ENCODE peak calls at places on chromosomes 11 and 22, in nine cellular contexts. F, L, W, V, U, X, N, P and Y are unnamed samples.

GRCh38 chr11:88320149-88320559 is 17.4 kb downstream of the CTSC start:
- DNase-seq in F (no peak), L (no peak), W (no peak), V (no peak), U (no peak), X (no peak), N (no peak), P (no peak), Y (no peak)

GRCh38 chr11:75577198-75577597 is 15.1 kb downstream of the SERPINH1 start:
- DNase-seq in F (no peak), L (no peak), W (peak), V (no peak), U (peak), X (no peak), N (peak), P (peak), Y (peak)

GRCh38 chr11:114309517-114309916 is 13.3 kb downstream of the NNMT start:
- DNase-seq in F (no peak), L (no peak), W (no peak), V (no peak), U (no peak), X (no peak), N (no peak), P (no peak), Y (no peak)

GRCh38 chr11:86068138-86068861 is 584 bp downstream of the PICALM start:
- DNase-seq in F (peak), L (peak), W (peak), V (no peak), U (peak), X (no peak), N (no peak), P (peak), Y (peak)

GRCh38 chr22:38269466-38269865 is 3.3 kb downstream of the TMEM184B start:
- DNase-seq in F (no peak), L (no peak), W (no peak), V (no peak), U (no peak), X (no peak), N (no peak), P (no peak), Y (no peak)

GRCh38 chr11:10414659-10415058 is 40.4 kb upstream of the AMPD3 start:
- DNase-seq in F (no peak), L (peak), W (peak), V (no peak), U (no peak), X (no peak), N (no peak), P (peak), Y (no peak)

GRCh38 chr22:37757663-37758062 is 50.1 kb upstream of the GCAT start:
- DNase-seq in F (no peak), L (no peak), W (no peak), V (no peak), U (no peak), X (no peak), N (no peak), P (no peak), Y (no peak)

GRCh38 chr11:108019870-108020540 is 11.3 kb downstream of the CUL5 start:
- DNase-seq in F (no peak), L (no peak), W (peak), V (no peak), U (no peak), X (no peak), N (no peak), P (no peak), Y (peak)

GRCh38 chr11:109048098-109048497 is 373.9 kb upstream of the C11orf87 start:
- DNase-seq in F (no peak), L (no peak), W (no peak), V (no peak), U (no peak), X (no peak), N (no peak), P (no peak), Y (no peak)

GRCh38 chr11:18501629-18502028 is 25.1 kb downstream of the TSG101 start:
- DNase-seq in F (no peak), L (no peak), W (no peak), V (no peak), U (no peak), X (no peak), N (no peak), P (no peak), Y (no peak)

GRCh38 chr22:29769723-29770321 is 2.7 kb downstream of the UQCR10 start:
- DNase-seq in F (no peak), L (no peak), W (no peak), V (no peak), U (no peak), X (no peak), N (no peak), P (no peak), Y (no peak)

GRCh38 chr11:2885676-2886081 is at the start of gene CDKN1C:
- DNase-seq in F (peak), L (peak), W (peak), V (no peak), U (peak), X (peak), N (peak), P (peak), Y (no peak)

GRCh38 chr22:37077802-37078448 is 26.4 kb downstream of the KCTD17 start:
- DNase-seq in F (peak), L (no peak), W (peak), V (no peak), U (peak), X (peak), N (peak), P (peak), Y (peak)

GRCh38 chr11:41461057-41461681 is 1.7 kb upstream of the LRRC4C start:
- DNase-seq in F (peak), L (no peak), W (peak), V (no peak), U (peak), X (no peak), N (peak), P (no peak), Y (peak)

GRCh38 chr11:131612576-131612975 is 242.2 kb downstream of the NTM start:
- DNase-seq in F (no peak), L (no peak), W (no peak), V (no peak), U (no peak), X (no peak), N (no peak), P (no peak), Y (no peak)

GRCh38 chr22:43005106-43005505 is 9.8 kb downstream of the PACSIN2 start:
- DNase-seq in F (no peak), L (no peak), W (no peak), V (no peak), U (no peak), X (no peak), N (no peak), P (no peak), Y (no peak)

GRCh38 chr11:10592331-10592730 is 23.9 kb upstream of the LYVE1 start:
- DNase-seq in F (no peak), L (no peak), W (peak), V (no peak), U (no peak), X (no peak), N (no peak), P (no peak), Y (no peak)

GRCh38 chr22:25627271-25627848 is 62.9 kb downstream of the GRK3 start:
- DNase-seq in F (no peak), L (no peak), W (peak), V (no peak), U (peak), X (no peak), N (no peak), P (no peak), Y (no peak)

GRCh38 chr11:72932132-72932570 is 117.9 kb downstream of the ATG16L2 start:
- DNase-seq in F (no peak), L (no peak), W (no peak), V (no peak), U (no peak), X (no peak), N (no peak), P (no peak), Y (no peak)

GRCh38 chr11:13384837-13385417 is 78.1 kb downstream of the BTBD10 start:
- DNase-seq in F (peak), L (peak), W (peak), V (peak), U (peak), X (no peak), N (peak), P (no peak), Y (peak)

GRCh38 chr11:1037506-1038055 is 1.1 kb upstream of the MUC6 start:
- DNase-seq in F (no peak), L (no peak), W (no peak), V (no peak), U (no peak), X (no peak), N (no peak), P (no peak), Y (no peak)